ENCODE peak calls at places on chromosomes 4 and X, in six cellular contexts. T is HepG2, V is A549, D is GM12878, Z is K562, I is endothelial cell of umbilical vein. R is an unnamed sample.

GRCh38 chr4:1767058-1767769 is 25.9 kb upstream of the FGFR3 start:
- DNase-seq in Z (peak; percentile 78), I (no peak), T (no peak), V (no peak), D (no peak), R (peak; percentile 68)

GRCh38 chr4:93469560-93469959 is 359.0 kb upstream of the ATOH1 start:
- DNase-seq in D (no peak), V (no peak), I (no peak), T (peak; percentile 19), Z (no peak), R (no peak)

GRCh38 chrX:41329101-41329500 is 4.9 kb upstream of the DDX3X start:
- DNase-seq in I (no peak), D (no peak), Z (no peak), T (no peak), V (no peak), R (no peak)

GRCh38 chr4:184448828-184449227 is 25.5 kb downstream of the IRF2 start:
- DNase-seq in D (no peak), Z (no peak), V (no peak), T (no peak), I (peak; percentile 25), R (peak; percentile 14)

GRCh38 chrX:122622800-122623199 is 561.3 kb upstream of the GRIA3 start:
- DNase-seq in Z (no peak), T (no peak), V (no peak), D (no peak), I (no peak), R (no peak)

GRCh38 chr4:159105761-159106243 is 2.9 kb downstream of the RAPGEF2 start:
- DNase-seq in V (no peak), I (peak; percentile 96), Z (peak; percentile 48), D (peak; percentile 57), T (peak; percentile 59), R (peak; percentile 16)

GRCh38 chr4:142353149-142353738 is 492.9 kb downstream of the INPP4B start:
- DNase-seq in D (no peak), Z (peak; percentile 5), T (peak; percentile 27), I (peak; percentile 68), V (no peak), R (peak; percentile 42)

GRCh38 chr4:21451032-21451431 is 497.5 kb downstream of the KCNIP4 start:
- DNase-seq in I (no peak), V (no peak), T (no peak), Z (no peak), D (no peak), R (no peak)

GRCh38 chr4:2244947-2245786 is 3.2 kb upstream of the HAUS3 start:
- DNase-seq in V (no peak), D (no peak), T (peak; percentile 21), Z (no peak), I (no peak), R (no peak)

GRCh38 chr4:180377741-180378140 is 1865.5 kb upstream of the TENM3 start:
- DNase-seq in T (no peak), Z (no peak), V (no peak), I (no peak), D (no peak), R (no peak)

GRCh38 chr4:78644063-78644691 is 92.6 kb downstream of the ANXA3 start:
- DNase-seq in I (no peak), T (no peak), D (no peak), V (no peak), Z (no peak), R (no peak)
- TF ChIP-seq MYC in I (no peak), T (no peak), D (no peak), V (no peak), Z (no peak), R (no peak)

GRCh38 chr4:83110222-83110945 is 4.1 kb downstream of the PLAC8 start:
- DNase-seq in I (peak; percentile 86), D (peak; percentile 90), V (peak; percentile 56), Z (no peak), T (peak; percentile 2), R (peak; percentile 94)

GRCh38 chr4:83109480-83110221 is 4.9 kb downstream of the PLAC8 start:
- DNase-seq in V (peak; percentile 9), I (peak; percentile 52), T (no peak), Z (no peak), D (no peak), R (peak; percentile 87)

GRCh38 chr4:83112239-83112638 is 2.3 kb downstream of the PLAC8 start:
- DNase-seq in T (peak; percentile 12), Z (no peak), I (no peak), D (peak; percentile 86), V (no peak), R (peak; percentile 90)

GRCh38 chr4:83112678-83113428 is 1.7 kb downstream of the PLAC8 start:
- DNase-seq in I (no peak), Z (no peak), T (peak; percentile 58), V (no peak), D (peak; percentile 50), R (peak; percentile 77)

GRCh38 chr4:83110970-83111369 is 3.6 kb downstream of the PLAC8 start:
- DNase-seq in D (no peak), T (no peak), Z (no peak), I (no peak), V (no peak), R (peak; percentile 31)
- H3K4me3 ChIP-seq in D (peak overlapping the region; percentile 78), T (no peak overlapping the region), Z (no peak overlapping the region), I (no peak overlapping the region), V (no peak overlapping the region), R (peak overlapping the region; percentile 67)

DNA sequence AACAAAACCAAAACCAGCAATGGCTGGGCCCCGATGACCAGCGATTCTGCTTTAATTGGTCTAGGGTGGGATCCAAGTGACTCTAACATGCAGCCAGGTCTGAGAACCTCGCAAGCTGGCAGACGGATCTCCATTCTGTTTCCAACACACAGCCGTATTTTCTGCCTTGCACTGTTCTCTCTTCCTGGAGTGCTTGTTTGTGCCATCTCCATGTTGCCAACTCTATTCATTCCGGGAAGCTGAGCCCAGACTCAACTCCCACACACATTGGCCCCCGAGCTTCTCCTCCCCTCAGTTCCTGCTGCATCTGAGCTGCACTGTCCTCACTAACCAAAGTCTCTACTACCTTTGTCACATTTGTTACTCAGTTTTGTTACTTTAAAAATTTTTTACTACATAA is 35.6 kb downstream of the GEMIN8 start:
- DNase-seq in I (no peak), T (no peak), V (no peak), D (no peak), Z (no peak), R (no peak)
- TF ChIP-seq MAX in I (no peak), T (no peak), V (no peak), D (no peak), Z (no peak), R (no peak)

GRCh38 chr4:114036426-114036825 is 57.0 kb upstream of the ARSJ start:
- DNase-seq in I (no peak), V (no peak), D (no peak), T (no peak), Z (no peak), R (no peak)
- TF ChIP-seq MYC in I (no peak), V (no peak), D (no peak), T (no peak), Z (no peak), R (no peak)

GRCh38 chr4:112411781-112412281 is 104.1 kb downstream of the NEUROG2 start:
- DNase-seq in V (no peak), D (no peak), I (no peak), Z (no peak), T (no peak), R (no peak)
- H3K4me3 ChIP-seq in V (no peak overlapping the region), D (no peak overlapping the region), I (no peak overlapping the region), Z (no peak overlapping the region), T (no peak overlapping the region), R (no peak overlapping the region)

GRCh38 chr4:75985116-75985515 is 5.6 kb downstream of the SDAD1 start:
- DNase-seq in V (no peak), D (no peak), Z (no peak), I (no peak), T (no peak), R (no peak)

GRCh38 chr4:75995727-75996126 is 5.0 kb upstream of the SDAD1 start:
- DNase-seq in V (no peak), Z (peak; percentile 36), I (peak; percentile 40), D (no peak), T (peak; percentile 49), R (peak; percentile 66)

GRCh38 chr4:75992462-75992861 is 1.7 kb upstream of the SDAD1 start:
- DNase-seq in T (no peak), Z (no peak), V (no peak), D (no peak), I (no peak), R (no peak)

DNA sequence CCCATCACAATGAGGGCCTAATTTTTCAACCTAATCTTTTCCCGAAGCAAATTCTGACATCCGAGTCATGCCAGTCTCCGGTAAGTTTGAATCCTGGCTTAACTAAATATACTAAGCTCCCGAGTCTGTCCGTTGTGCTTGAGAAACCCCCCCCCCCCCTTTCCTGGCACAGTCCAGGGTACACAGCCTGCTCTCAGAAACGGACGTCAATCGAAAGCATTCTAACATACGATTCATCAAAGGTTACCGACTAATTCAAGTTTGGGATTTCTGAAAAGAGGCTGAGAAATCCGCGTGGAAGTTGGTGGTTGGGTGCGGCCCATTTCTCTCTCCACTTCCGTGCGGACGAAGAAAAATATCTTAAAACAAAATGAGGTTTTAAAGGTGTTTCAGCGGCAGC is 616 bp downstream of the SDAD1 start:
- DNase-seq in T (peak; percentile 3), I (peak; percentile 42), Z (no peak), V (no peak), D (no peak), R (no peak)
- TF ChIP-seq MAX in T (no peak), I (no peak), Z (no peak), V (no peak), D (no peak), R (no peak)

DNA sequence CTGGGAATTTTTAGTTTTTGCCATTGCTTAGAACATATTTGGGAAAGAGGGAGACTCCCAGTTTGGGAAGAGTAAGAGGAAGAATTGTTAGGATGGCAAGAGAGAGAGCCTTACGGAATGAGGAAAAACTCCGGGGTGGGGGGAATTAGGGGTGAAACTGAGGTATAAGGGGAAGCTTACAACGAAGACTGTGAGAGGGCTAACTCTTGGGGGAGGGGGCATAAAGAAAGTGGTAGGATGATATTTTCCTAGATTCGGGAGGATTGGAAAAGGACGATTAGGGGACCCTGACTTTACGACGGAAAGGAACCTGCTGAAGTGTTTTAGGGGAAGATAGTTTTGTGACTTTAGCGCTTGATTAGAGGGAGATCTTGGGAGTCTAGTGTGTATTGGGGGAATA is 86.2 kb upstream of the HPRT1 start:
- DNase-seq in V (no peak), D (no peak), T (no peak), Z (peak; percentile 9), I (peak; percentile 7), R (peak; percentile 13)
- TF ChIP-seq MYC in V (no peak), D (no peak), T (no peak), Z (no peak), I (no peak), R (no peak)